ENCODE peak calls at places on chromosomes 7 and 10, in eight cellular contexts. P is stomach, B is psoas muscle, F is left ventricle myocardium inferior, K is fibroblast of lung, I is right cardiac atrium, R is OCI-LY7, H is lower lobe of right lung. X is an unnamed sample.

GRCh38 chr7:109111086-109111485 is 541.4 kb downstream of the DNAJB9 start:
- DNase-seq in P (no peak), B (no peak), F (no peak), K (no peak), I (no peak), R (no peak), H (no peak), X (no peak)

GRCh38 chr10:33661580-33662269 is 327.3 kb upstream of the NRP1 start:
- DNase-seq in P (peak; percentile 26), B (peak; percentile 73), F (peak; percentile 72), K (peak; percentile 81), I (peak; percentile 76), R (no peak), H (peak; percentile 83), X (peak; percentile 86)

GRCh38 chr7:77833136-77833535 is 34.6 kb downstream of the PHTF2 start:
- DNase-seq in P (no peak), B (no peak), F (no peak), K (no peak), I (no peak), R (no peak), H (no peak), X (no peak)

GRCh38 chr10:48604408-48605263 is at the start of gene ARHGAP22:
- DNase-seq in P (no peak), B (peak; percentile 74), F (peak; percentile 75), K (peak; percentile 42), I (peak; percentile 61), R (no peak), H (peak; percentile 56), X (no peak)

GRCh38 chr10:82737556-82737955 is 862.6 kb downstream of the NRG3 start:
- DNase-seq in P (no peak), B (no peak), F (no peak), K (no peak), I (no peak), R (no peak), H (no peak), X (no peak)

GRCh38 chr10:118965096-118965495 is 64.4 kb upstream of the NANOS1 start:
- DNase-seq in P (no peak), B (no peak), F (no peak), K (no peak), I (no peak), R (no peak), H (no peak), X (no peak)

GRCh38 chr10:60207894-60208293 is 181.8 kb downstream of the ANK3 start:
- DNase-seq in P (no peak), B (no peak), F (no peak), K (no peak), I (no peak), R (no peak), H (no peak), X (no peak)

GRCh38 chr7:106139253-106140251 is 27.4 kb upstream of the SYPL1 start:
- DNase-seq in P (no peak), B (peak; percentile 37), F (no peak), K (peak; percentile 41), I (peak; percentile 19), R (no peak), H (no peak), X (no peak)

GRCh38 chr7:49773082-49773938 is at the start of gene VWC2:
- DNase-seq in P (no peak), B (peak; percentile 14), F (peak; percentile 52), K (no peak), I (peak; percentile 25), R (no peak), H (no peak), X (peak; percentile 70)

DNA sequence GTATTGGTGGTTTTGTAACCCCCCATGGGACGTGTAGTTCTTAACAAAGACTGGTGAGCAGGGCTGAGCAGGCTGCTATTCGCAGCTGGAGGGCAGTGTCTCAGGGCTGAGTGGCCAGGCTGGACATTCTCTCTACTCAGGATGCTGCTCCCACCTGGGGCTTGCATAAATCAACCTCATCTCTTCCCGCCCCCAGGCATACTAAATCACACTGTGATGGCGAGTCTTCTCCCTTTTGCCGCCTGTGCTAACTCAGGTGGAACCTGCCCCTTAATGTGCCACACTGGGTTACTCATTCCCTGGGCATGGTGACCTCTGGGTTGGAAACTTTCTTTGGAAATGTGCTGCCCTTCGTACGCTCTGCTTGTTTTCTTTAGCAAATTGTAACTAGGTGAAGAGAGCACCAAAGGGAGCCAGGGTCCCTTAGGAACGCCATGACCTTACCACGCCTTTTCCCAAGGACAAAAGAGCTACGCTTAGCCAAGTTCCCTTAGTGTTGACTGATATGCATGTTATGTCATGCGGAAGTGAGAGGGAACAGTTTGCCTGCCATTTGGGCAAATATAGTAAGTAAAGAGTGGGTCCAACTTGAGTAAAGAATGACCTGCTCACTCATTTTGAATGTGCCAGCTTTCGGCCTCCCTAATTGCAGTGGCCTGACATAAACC is 40.4 kb upstream of the COBL start:
- DNase-seq in P (peak; percentile 74), B (no peak), F (no peak), K (no peak), I (no peak), R (no peak), H (no peak), X (no peak)
- H3K27ac ChIP-seq in P (peak overlapping the region; percentile 78), B (no peak overlapping the region), F (peak overlapping the region; percentile 77), K (no peak overlapping the region), I (peak overlapping the region; percentile 36), R (no peak overlapping the region), H (no peak overlapping the region), X (peak overlapping the region; percentile 53)

GRCh38 chr7:17681965-17682364 is 258.3 kb downstream of the SNX13 start:
- DNase-seq in P (no peak), B (no peak), F (no peak), K (peak; percentile 78), I (no peak), R (no peak), H (no peak), X (no peak)
- H3K4me3 ChIP-seq in P (no peak overlapping the region), B (no peak overlapping the region), F (no peak overlapping the region), K (no peak overlapping the region), I (no peak overlapping the region), R (no peak overlapping the region), H (no peak overlapping the region), X (no peak overlapping the region)

GRCh38 chr10:86968271-86968993 is at the start of gene ADIRF:
- DNase-seq in P (peak; percentile 67), B (peak; percentile 65), F (peak; percentile 71), K (no peak), I (peak; percentile 84), R (no peak), H (peak; percentile 81), X (peak; percentile 92)
- H3K4me1 ChIP-seq in P (peaks cover 59% of the 10 kb centered on the region), B (peaks cover 39% of the 10 kb centered on the region), F (peaks cover 64% of the 10 kb centered on the region), K (peaks cover 35% of the 10 kb centered on the region), I (peaks cover 19% of the 10 kb centered on the region), R (no peaks in the 10 kb centered on the region), H (peaks cover 67% of the 10 kb centered on the region), X (peaks cover 27% of the 10 kb centered on the region)

GRCh38 chr7:30750010-30750409 is 1.9 kb upstream of the INMT start:
- DNase-seq in P (no peak), B (no peak), F (no peak), K (no peak), I (no peak), R (no peak), H (no peak), X (no peak)
- H3K27ac ChIP-seq in P (peak overlapping the region; percentile 76), B (peak overlapping the region; percentile 78), F (peak overlapping the region; percentile 83), K (peak overlapping the region; percentile 83), I (peak overlapping the region; percentile 73), R (no peak overlapping the region), H (peak overlapping the region; percentile 83), X (no peak overlapping the region)

GRCh38 chr7:134892002-134892693 is 94.2 kb upstream of the AGBL3 start:
- DNase-seq in P (no peak), B (no peak), F (no peak), K (no peak), I (no peak), R (no peak), H (no peak), X (no peak)
- H3K4me3 ChIP-seq in P (peak overlapping the region; percentile 45), B (peak overlapping the region; percentile 70), F (peak overlapping the region; percentile 70), K (peak overlapping the region; percentile 94), I (peak overlapping the region; percentile 67), R (no peak overlapping the region), H (peak overlapping the region; percentile 52), X (peak overlapping the region; percentile 68)

GRCh38 chr10:131979821-131980270 is 1.9 kb downstream of the BNIP3 start:
- DNase-seq in P (peak; percentile 44), B (peak; percentile 63), F (peak; percentile 73), K (peak; percentile 26), I (peak; percentile 53), R (no peak), H (no peak), X (peak; percentile 81)
- H3K4me1 ChIP-seq in P (peaks cover 25% of the 10 kb centered on the region), B (peaks cover 35% of the 10 kb centered on the region), F (peaks cover 75% of the 10 kb centered on the region), K (peaks cover 3% of the 10 kb centered on the region), I (peaks cover 7% of the 10 kb centered on the region), R (peaks cover 28% of the 10 kb centered on the region), H (peaks cover 37% of the 10 kb centered on the region), X (peaks cover 18% of the 10 kb centered on the region)

GRCh38 chr10:3763852-3764625 is 21.0 kb downstream of the KLF6 start:
- DNase-seq in P (no peak), B (no peak), F (no peak), K (peak; percentile 92), I (no peak), R (no peak), H (no peak), X (no peak)

GRCh38 chr10:3760083-3760482 is 24.9 kb downstream of the KLF6 start:
- DNase-seq in P (no peak), B (no peak), F (no peak), K (no peak), I (no peak), R (no peak), H (no peak), X (no peak)

GRCh38 chr10:3761111-3761686 is 23.8 kb downstream of the KLF6 start:
- DNase-seq in P (no peak), B (no peak), F (no peak), K (no peak), I (no peak), R (peak; percentile 46), H (no peak), X (no peak)

GRCh38 chr10:3763035-3763456 is 22.0 kb downstream of the KLF6 start:
- DNase-seq in P (no peak), B (no peak), F (no peak), K (peak; percentile 81), I (no peak), R (no peak), H (no peak), X (no peak)

DNA sequence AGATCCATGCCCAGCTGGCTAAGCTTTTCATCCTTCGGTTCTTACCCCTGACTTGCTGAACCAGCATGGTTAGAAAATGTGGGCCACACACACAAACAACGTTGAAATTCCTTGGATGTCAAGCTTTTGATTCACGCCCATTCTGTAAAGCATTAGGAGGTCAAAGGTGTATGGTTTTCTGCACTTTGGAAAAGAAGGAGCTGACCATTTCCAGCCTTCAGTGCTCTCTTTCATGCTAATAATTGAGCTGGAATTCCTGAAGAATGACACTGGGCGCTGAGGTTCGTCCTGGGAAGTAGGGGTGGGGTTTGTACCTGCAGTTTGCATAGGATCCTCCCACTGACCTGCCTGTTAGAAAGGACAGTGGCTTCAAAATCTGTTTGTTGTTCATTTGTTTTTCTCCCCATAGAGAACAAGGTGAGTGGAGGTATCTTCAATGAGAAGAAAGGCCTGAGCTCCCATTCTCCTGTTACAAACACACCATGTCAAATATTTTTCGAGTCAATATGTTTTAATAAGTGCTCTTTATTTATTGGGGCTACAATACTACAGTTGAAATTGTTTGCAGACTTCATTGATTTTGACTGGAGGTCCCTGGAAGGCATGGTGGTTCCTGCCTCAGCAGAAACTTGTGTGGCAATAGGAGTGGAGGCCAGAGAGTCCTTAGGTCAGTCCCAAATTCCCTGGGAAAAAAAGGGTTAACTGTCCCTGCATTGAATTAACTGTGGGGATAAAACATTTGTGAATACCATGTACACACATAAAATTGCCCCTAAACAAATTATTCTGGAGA is 22.9 kb downstream of the KLF6 start:
- DNase-seq in P (no peak), B (no peak), F (no peak), K (peak; percentile 77), I (no peak), R (no peak), H (no peak), X (no peak)
- H3K27ac ChIP-seq in P (peak overlapping the region; percentile 44), B (no peak overlapping the region), F (no peak overlapping the region), K (no peak overlapping the region), I (no peak overlapping the region), R (no peak overlapping the region), H (no peak overlapping the region), X (no peak overlapping the region)